ENCODE peak calls at places on chromosomes 5 and 9, in seven cellular contexts. R is HepG2, M is HCT116, J is T47D, D is GM12878, Z is SK-N-SH, S is K562. P is an unnamed sample.

GRCh38 chr5:122924203-122924602 is 78.8 kb downstream of the SNX24 start:
- DNase-seq in R (no peak), M (no peak), J (no peak), D (no peak), Z (no peak), S (peak), P (no peak)

GRCh38 chr9:86945868-86946711 is 1.2 kb downstream of the GAS1 start:
- DNase-seq in R (no peak), M (no peak), J (peak), D (no peak), Z (peak), S (no peak), P (no peak)

GRCh38 chr9:1871486-1872181 is 143.5 kb upstream of the SMARCA2 start:
- DNase-seq in R (peak), M (no peak), J (peak), D (no peak), Z (no peak), S (no peak), P (peak)

GRCh38 chr5:173881811-173882575 is 6.2 kb upstream of the CPEB4 start:
- DNase-seq in R (no peak), M (no peak), J (no peak), D (no peak), Z (no peak), S (no peak), P (no peak)

GRCh38 chr5:40409600-40409999 is 270.1 kb upstream of the PTGER4 start:
- DNase-seq in R (no peak), M (no peak), J (no peak), D (no peak), Z (no peak), S (no peak), P (no peak)

GRCh38 chr9:118568704-118569103 is 800.5 kb downstream of the BRINP1 start:
- DNase-seq in R (no peak), M (no peak), J (no peak), D (no peak), Z (no peak), S (no peak), P (no peak)

GRCh38 chr9:35862328-35862727 is 7.9 kb downstream of the OR13J1 start:
- DNase-seq in R (no peak), M (no peak), J (no peak), D (no peak), Z (no peak), S (no peak), P (no peak)

GRCh38 chr9:18442629-18443491 is 31.1 kb upstream of the ADAMTSL1 start:
- DNase-seq in R (peak), M (peak), J (peak), D (no peak), Z (peak), S (peak), P (peak)

GRCh38 chr5:107567901-107568671 is 102.7 kb downstream of the EFNA5 start:
- DNase-seq in R (no peak), M (no peak), J (no peak), D (peak), Z (no peak), S (no peak), P (no peak)

GRCh38 chr9:131382850-131383729 is 10.8 kb upstream of the PRRC2B start:
- DNase-seq in R (peak), M (no peak), J (peak), D (no peak), Z (no peak), S (no peak), P (peak)

GRCh38 chr5:141356133-141356532 is 1.3 kb downstream of the PCDHGA4 start:
- DNase-seq in R (no peak), M (no peak), J (no peak), D (no peak), Z (no peak), S (no peak), P (no peak)

GRCh38 chr5:3594514-3595101 is 1.0 kb upstream of the IRX1 start:
- DNase-seq in R (no peak), M (no peak), J (no peak), D (no peak), Z (peak), S (no peak), P (no peak)

GRCh38 chr9:132408521-132408920 is 1.5 kb upstream of the CFAP77 start:
- DNase-seq in R (no peak), M (no peak), J (no peak), D (no peak), Z (no peak), S (peak), P (no peak)

GRCh38 chr9:35827486-35827885 is 1.0 kb downstream of the FAM221B start:
- DNase-seq in R (no peak), M (no peak), J (no peak), D (no peak), Z (no peak), S (no peak), P (no peak)

GRCh38 chr9:113523421-113524141 is 60.1 kb downstream of the RGS3 start:
- DNase-seq in R (no peak), M (no peak), J (no peak), D (peak), Z (no peak), S (no peak), P (no peak)

GRCh38 chr9:28882528-28882927 is 1309.2 kb upstream of the C9orf72 start:
- DNase-seq in R (no peak), M (no peak), J (no peak), D (no peak), Z (no peak), S (no peak), P (no peak)

GRCh38 chr5:130532786-130533185 is 628.5 kb downstream of the CHSY3 start:
- DNase-seq in R (no peak), M (no peak), J (no peak), D (no peak), Z (no peak), S (no peak), P (no peak)

GRCh38 chr5:88769165-88769564 is 113.8 kb downstream of the MEF2C start:
- DNase-seq in R (no peak), M (no peak), J (no peak), D (no peak), Z (no peak), S (no peak), P (no peak)

GRCh38 chr5:134255418-134256150 is 29.7 kb upstream of the PPP2CA start:
- DNase-seq in R (no peak), M (no peak), J (no peak), D (no peak), Z (no peak), S (no peak), P (no peak)

GRCh38 chr5:143534764-143535159 is 131.3 kb upstream of the NR3C1 start:
- DNase-seq in R (no peak), M (no peak), J (no peak), D (no peak), Z (no peak), S (no peak), P (no peak)

GRCh38 chr5:39437469-39437868 is 12.7 kb upstream of the DAB2 start:
- DNase-seq in R (peak), M (no peak), J (no peak), D (no peak), Z (no peak), S (no peak), P (no peak)

GRCh38 chr9:108278341-108278740 is 577.4 kb downstream of the ACTL7B start:
- DNase-seq in R (no peak), M (no peak), J (no peak), D (no peak), Z (no peak), S (no peak), P (no peak)

GRCh38 chr9:132509921-132510874 is 72.2 kb upstream of the BARHL1 start:
- DNase-seq in R (no peak), M (no peak), J (no peak), D (no peak), Z (no peak), S (no peak), P (no peak)

GRCh38 chr5:39256472-39256871 is 37.1 kb upstream of the FYB1 start:
- DNase-seq in R (no peak), M (no peak), J (no peak), D (peak), Z (no peak), S (no peak), P (no peak)

GRCh38 chr9:110031511-110032173 is 176.3 kb downstream of the C9orf152 start:
- DNase-seq in R (no peak), M (no peak), J (no peak), D (no peak), Z (no peak), S (no peak), P (no peak)

GRCh38 chr5:93151121-93151520 is 429.9 kb downstream of the NR2F1-AS1 start:
- DNase-seq in R (no peak), M (no peak), J (no peak), D (no peak), Z (no peak), S (no peak), P (no peak)

GRCh38 chr9:6703898-6704639 is 53.7 kb upstream of the KDM4C start:
- DNase-seq in R (peak), M (no peak), J (no peak), D (no peak), Z (peak), S (no peak), P (peak)

GRCh38 chr5:143204474-143205246 is 198.8 kb downstream of the NR3C1 start:
- DNase-seq in R (no peak), M (no peak), J (no peak), D (no peak), Z (no peak), S (no peak), P (no peak)

DNA sequence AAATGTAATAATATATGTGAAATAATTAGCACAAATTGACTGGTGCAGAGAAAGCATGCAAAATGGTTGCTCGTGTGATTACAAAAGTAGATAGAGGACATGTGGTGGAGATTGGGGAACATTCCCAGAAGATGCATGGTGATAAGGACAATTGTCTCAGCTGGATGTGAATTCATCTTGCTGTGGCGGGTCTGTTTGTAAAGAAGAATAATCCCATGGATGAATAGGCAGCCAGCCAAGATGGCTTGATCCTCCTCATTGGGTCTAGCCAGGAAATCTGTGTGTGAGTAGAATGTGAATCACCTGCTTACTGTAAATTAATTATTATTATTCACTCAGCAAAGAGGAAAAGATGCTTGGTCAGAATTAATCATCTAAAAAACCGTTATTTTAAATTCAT is 12.6 kb upstream of the DPYSL3 start:
- DNase-seq in R (no peak), M (no peak), J (no peak), D (no peak), Z (peak), S (no peak), P (no peak)
- TF ChIP-seq JUND in R (no peak), M (no peak), J (no peak), D (no peak), Z (no peak), S (no peak), P (no peak)

GRCh38 chr9:89899476-89900047 is 294.8 kb downstream of the GADD45G start:
- DNase-seq in R (peak), M (no peak), J (no peak), D (no peak), Z (no peak), S (no peak), P (no peak)

GRCh38 chr9:89892053-89892419 is 287.2 kb downstream of the GADD45G start:
- DNase-seq in R (no peak), M (no peak), J (no peak), D (no peak), Z (no peak), S (no peak), P (no peak)

GRCh38 chr9:89892920-89893319 is 288.1 kb downstream of the GADD45G start:
- DNase-seq in R (no peak), M (no peak), J (no peak), D (no peak), Z (no peak), S (no peak), P (no peak)

GRCh38 chr9:89893886-89894285 is 289.1 kb downstream of the GADD45G start:
- DNase-seq in R (no peak), M (no peak), J (no peak), D (no peak), Z (no peak), S (no peak), P (no peak)

GRCh38 chr9:89896806-89897340 is 292.1 kb downstream of the GADD45G start:
- DNase-seq in R (no peak), M (no peak), J (no peak), D (no peak), Z (no peak), S (no peak), P (no peak)
- TF ChIP-seq JUND in R (no peak), M (no peak), J (no peak), D (no peak), Z (no peak), S (no peak), P (no peak)

GRCh38 chr9:92722386-92723298 is 42.0 kb downstream of the BICD2 start:
- DNase-seq in R (no peak), M (no peak), J (no peak), D (no peak), Z (no peak), S (no peak), P (no peak)

GRCh38 chr9:92725266-92725545 is 39.4 kb downstream of the BICD2 start:
- DNase-seq in R (no peak), M (no peak), J (no peak), D (no peak), Z (no peak), S (no peak), P (no peak)

GRCh38 chr9:92723299-92723625 is 41.4 kb downstream of the BICD2 start:
- DNase-seq in R (no peak), M (no peak), J (peak), D (no peak), Z (no peak), S (no peak), P (no peak)

GRCh38 chr9:92724528-92725265 is 39.9 kb downstream of the BICD2 start:
- DNase-seq in R (no peak), M (no peak), J (no peak), D (no peak), Z (no peak), S (no peak), P (peak)

GRCh38 chr9:92723801-92724323 is 40.8 kb downstream of the BICD2 start:
- DNase-seq in R (no peak), M (no peak), J (no peak), D (no peak), Z (peak), S (no peak), P (peak)
- TF ChIP-seq JUND in R (no peak), M (no peak), J (no peak), D (no peak), Z (no peak), S (no peak), P (no peak)

DNA sequence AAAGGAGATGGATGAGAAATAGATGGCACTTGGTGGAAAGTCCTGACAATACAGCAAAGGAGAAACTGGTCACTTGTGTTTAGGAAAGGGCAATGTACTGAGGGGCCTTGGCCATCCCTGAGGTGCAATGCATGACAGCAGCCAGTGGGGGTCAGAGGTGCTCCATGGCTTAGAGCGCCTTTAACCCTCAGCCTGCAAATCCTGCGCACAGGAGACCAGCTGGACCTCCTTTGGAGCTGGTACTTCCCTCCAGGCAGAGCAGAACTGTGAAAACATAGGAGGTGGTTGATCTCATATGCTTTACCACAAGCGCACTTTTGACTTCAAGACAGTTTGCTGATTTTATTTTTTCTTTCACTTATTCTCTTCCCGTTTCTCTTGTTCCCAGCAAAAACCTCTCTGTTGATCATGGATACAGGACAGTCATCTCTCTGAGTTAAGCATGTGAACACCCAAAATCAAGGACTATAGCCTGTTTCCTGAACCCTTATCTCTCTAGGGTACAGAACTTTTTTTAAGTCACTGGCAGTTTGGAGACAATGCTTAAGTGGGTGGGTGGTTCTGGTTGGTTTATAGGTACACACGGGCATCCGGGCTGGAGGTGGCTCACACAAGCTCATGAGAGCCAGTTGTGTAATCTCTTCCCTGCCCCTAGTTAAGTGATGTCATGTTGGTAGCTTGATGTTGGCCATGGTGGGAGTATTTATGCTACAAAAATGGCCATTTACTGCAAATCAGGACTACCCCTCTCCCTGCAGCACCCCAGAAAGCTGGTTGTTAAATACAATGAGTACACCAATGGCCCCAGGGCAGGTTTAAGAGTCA is 37.6 kb upstream of the ANKRD55 start:
- DNase-seq in R (peak), M (peak), J (peak), D (peak), Z (peak), S (peak), P (peak)
- TF ChIP-seq JUND in R (no peak), M (no peak), J (no peak), D (no peak), Z (no peak), S (peak), P (no peak)